ENCODE peak calls at places on chromosome 18, in seven cellular contexts. Y is stomach, D is K562, X is A549, N is transverse colon, H is upper lobe of left lung, G is ovary. C is an unnamed sample.

GRCh38 chr18:65788373-65788772 is 37.6 kb downstream of the CDH7 start:
- DNase-seq in Y (no peak), D (no peak), X (no peak), N (no peak), H (no peak), G (no peak), C (no peak)

GRCh38 chr18:43661570-43661969 is 384.3 kb upstream of the SYT4 start:
- DNase-seq in Y (no peak), D (no peak), X (no peak), N (no peak), H (no peak), G (no peak), C (no peak)

GRCh38 chr18:5890606-5891360 is 4.5 kb downstream of the TMEM200C start:
- DNase-seq in Y (peak; percentile 34), D (no peak), X (peak; percentile 21), N (no peak), H (peak; percentile 26), G (peak; percentile 70), C (no peak)

GRCh38 chr18:34650121-34650545 is 60.0 kb upstream of the DTNA start:
- DNase-seq in Y (no peak), D (no peak), X (no peak), N (no peak), H (no peak), G (no peak), C (no peak)

GRCh38 chr18:46167971-46168370 is 63.8 kb downstream of the HAUS1 start:
- DNase-seq in Y (peak; percentile 46), D (no peak), X (no peak), N (peak; percentile 63), H (peak; percentile 47), G (no peak), C (no peak)

GRCh38 chr18:48385595-48385994 is 23.6 kb downstream of the ZBTB7C start:
- DNase-seq in Y (no peak), D (no peak), X (no peak), N (no peak), H (no peak), G (no peak), C (no peak)

GRCh38 chr18:47040982-47041381 is 5.6 kb upstream of the ELOA2 start:
- DNase-seq in Y (no peak), D (no peak), X (no peak), N (no peak), H (no peak), G (no peak), C (no peak)

GRCh38 chr18:6949800-6950586 is 167.6 kb downstream of the LAMA1 start:
- DNase-seq in Y (peak; percentile 63), D (no peak), X (no peak), N (peak; percentile 40), H (no peak), G (no peak), C (no peak)

GRCh38 chr18:48036641-48037421 is 106.4 kb upstream of the SMAD2 start:
- DNase-seq in Y (peak; percentile 24), D (no peak), X (no peak), N (no peak), H (peak; percentile 19), G (no peak), C (peak; percentile 40)

GRCh38 chr18:56269958-56270357 is 368.4 kb downstream of the TXNL1 start:
- DNase-seq in Y (no peak), D (no peak), X (no peak), N (no peak), H (no peak), G (no peak), C (no peak)

GRCh38 chr18:8389391-8390340 is 219.6 kb upstream of the RAB12 start:
- DNase-seq in Y (peak; percentile 78), D (peak; percentile 71), X (peak; percentile 44), N (peak; percentile 69), H (peak; percentile 70), G (peak; percentile 80), C (peak; percentile 76)

GRCh38 chr18:34457761-34458160 is 233.0 kb upstream of the NOL4 start:
- DNase-seq in Y (no peak), D (no peak), X (no peak), N (no peak), H (no peak), G (no peak), C (no peak)

GRCh38 chr18:41982942-41983660 is 28.1 kb downstream of the PIK3C3 start:
- DNase-seq in Y (no peak), D (no peak), X (no peak), N (no peak), H (no peak), G (no peak), C (no peak)

DNA sequence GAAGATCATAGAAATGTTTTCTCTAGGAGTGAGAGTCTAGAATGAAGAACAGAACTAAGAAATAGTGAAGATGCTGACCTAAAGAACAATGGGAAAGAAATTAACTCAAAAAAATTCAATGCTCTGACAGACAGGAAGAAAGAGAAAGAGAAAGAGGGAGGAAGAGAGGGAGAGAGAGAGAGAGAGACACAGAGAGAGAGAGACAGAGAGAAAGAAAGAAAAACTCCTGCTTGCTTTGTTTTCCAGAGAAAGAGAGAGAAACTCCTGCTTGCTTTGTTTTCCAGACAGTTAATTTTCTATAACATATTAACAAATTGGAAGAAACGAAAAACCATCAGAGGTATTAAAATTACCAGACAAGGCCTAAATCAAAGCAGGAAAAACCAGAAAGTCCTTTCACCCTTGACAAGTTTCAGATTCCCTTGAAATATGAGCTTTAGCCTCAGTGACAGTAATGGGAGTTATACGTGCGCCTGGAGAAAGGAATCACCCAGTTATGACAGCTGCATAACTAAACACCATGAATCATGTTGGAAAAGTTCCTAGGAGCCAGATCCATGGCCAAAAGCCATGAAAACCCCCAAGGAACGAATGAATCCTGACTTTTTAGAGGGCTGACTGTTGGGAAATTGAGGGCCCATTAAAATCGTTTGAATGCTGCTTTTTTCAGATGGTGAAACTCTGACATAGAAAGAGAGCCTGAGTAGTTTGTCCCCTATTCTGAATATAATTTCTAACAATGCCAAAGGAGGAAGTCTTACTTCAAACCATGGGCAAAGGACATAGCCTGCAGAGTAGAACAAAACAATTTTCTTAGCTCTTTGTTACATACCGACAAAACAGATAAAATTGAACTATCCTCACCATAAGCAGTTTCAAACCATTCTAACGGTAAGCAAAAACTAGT is 228.6 kb upstream of the CHST9 start:
- DNase-seq in Y (no peak), D (no peak), X (no peak), N (no peak), H (no peak), G (no peak), C (peak; percentile 72)
- TF ChIP-seq EP300 in Y (no peak), D (no peak), X (no peak), N (no peak), H (no peak), G (no peak), C (no peak)

GRCh38 chr18:9737814-9738160 is 29.7 kb downstream of the RAB31 start:
- DNase-seq in Y (no peak), D (no peak), X (no peak), N (no peak), H (no peak), G (peak; percentile 47), C (no peak)
- TF ChIP-seq EP300 in Y (no peak), D (no peak), X (no peak), N (no peak), H (no peak), G (no peak), C (no peak)

GRCh38 chr18:9941660-9942059 is 27.8 kb downstream of the VAPA start:
- DNase-seq in Y (no peak), D (no peak), X (no peak), N (no peak), H (no peak), G (no peak), C (no peak)

GRCh38 chr18:9946831-9947230 is 33.0 kb downstream of the VAPA start:
- DNase-seq in Y (no peak), D (no peak), X (no peak), N (no peak), H (no peak), G (no peak), C (no peak)

GRCh38 chr18:9944805-9945204 is 31.0 kb downstream of the VAPA start:
- DNase-seq in Y (no peak), D (no peak), X (no peak), N (no peak), H (no peak), G (no peak), C (no peak)

GRCh38 chr18:9941108-9941507 is 27.3 kb downstream of the VAPA start:
- DNase-seq in Y (no peak), D (no peak), X (no peak), N (no peak), H (no peak), G (no peak), C (no peak)

DNA sequence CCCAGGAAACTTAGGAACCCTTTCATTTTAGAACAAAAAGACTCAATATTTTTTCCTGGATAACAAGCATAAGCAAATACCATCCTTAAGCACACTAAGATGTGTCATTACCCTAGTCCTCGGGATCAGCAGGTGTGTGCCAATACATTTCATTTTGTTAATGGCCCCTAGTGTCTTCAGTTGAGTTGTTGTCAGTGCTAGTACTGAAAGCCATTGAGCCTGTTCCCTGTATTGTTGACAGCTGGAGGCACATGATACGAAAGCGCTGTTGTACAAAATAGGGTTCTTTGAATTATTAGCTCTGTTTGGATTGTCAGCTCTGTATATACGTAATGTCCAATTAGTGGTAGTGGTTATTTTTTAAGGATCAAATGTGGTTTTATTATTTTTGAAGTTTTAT is 29.5 kb downstream of the VAPA start:
- DNase-seq in Y (no peak), D (no peak), X (no peak), N (no peak), H (no peak), G (no peak), C (no peak)
- TF ChIP-seq EP300 in Y (no peak), D (no peak), X (no peak), N (no peak), H (no peak), G (no peak), C (no peak)

GRCh38 chr18:63161728-63162195 is 157.8 kb downstream of the BCL2 start:
- DNase-seq in Y (peak; percentile 62), D (peak; percentile 8), X (peak; percentile 20), N (peak; percentile 78), H (peak; percentile 83), G (peak; percentile 74), C (peak; percentile 84)
- TF ChIP-seq EP300 in Y (no peak), D (no peak), X (no peak), N (peak; percentile 13), H (no peak), G (no peak), C (no peak)

C was measured in sigmoid colon.